ENCODE peak calls at places on chromosomes 11 and 22, in six cellular contexts. G is iris pigment epithelial cell, Q is astrocyte of the spinal cord, R is posterior cingulate gyrus, M is NAMALWA, T is T-helper 9 cell. C is an unnamed sample.

GRCh38 chr11:124657922-124658321 is 15.6 kb downstream of the SIAE start:
- DNase-seq in G (peak), M (no peak), Q (no peak), R (no peak), T (no peak), C (no peak)

GRCh38 chr11:67302571-67303131 is 679 bp upstream of the SSH3 start:
- DNase-seq in M (no peak), G (peak), Q (peak), R (peak), T (no peak), C (no peak)

GRCh38 chr11:19642185-19642591 is 70.4 kb upstream of the NAV2 start:
- DNase-seq in Q (no peak), M (no peak), G (no peak), R (no peak), T (no peak), C (no peak)

GRCh38 chr11:12186683-12187082 is 76.3 kb downstream of the MICAL2 start:
- DNase-seq in G (no peak), Q (no peak), T (no peak), R (no peak), M (no peak), C (no peak)

GRCh38 chr11:131683131-131683530 is 312.7 kb downstream of the NTM start:
- DNase-seq in Q (no peak), R (no peak), T (no peak), G (no peak), M (no peak), C (no peak)

GRCh38 chr11:105609832-105610781 is at the start of gene GRIA4:
- DNase-seq in M (no peak), R (peak), T (no peak), G (peak), Q (peak), C (peak)

GRCh38 chr11:19040051-19040450 is 20.5 kb downstream of the MRGPRX2 start:
- DNase-seq in M (no peak), T (no peak), G (no peak), R (no peak), Q (no peak), C (no peak)

GRCh38 chr22:44746836-44747519 is 5.4 kb upstream of the ARHGAP8 start:
- DNase-seq in R (no peak), T (no peak), M (no peak), Q (no peak), G (no peak), C (no peak)

GRCh38 chr11:36509694-36510566 is at the start of gene TRAF6:
- DNase-seq in M (peak), G (peak), R (peak), Q (peak), T (peak), C (peak)

GRCh38 chr11:112270551-112271180 is 10.0 kb upstream of the PLET1 start:
- DNase-seq in Q (no peak), R (no peak), G (no peak), M (no peak), T (no peak), C (no peak)

GRCh38 chr22:27224485-27225364 is 567.3 kb downstream of the MIAT start:
- DNase-seq in M (no peak), R (no peak), Q (peak), T (no peak), G (peak), C (no peak)

GRCh38 chr11:118907749-118908106 is 18.0 kb downstream of the BCL9L start:
- DNase-seq in G (no peak), R (no peak), T (no peak), M (no peak), Q (no peak), C (no peak)

GRCh38 chr11:124441519-124441918 is 4.0 kb downstream of the OR8B8 start:
- DNase-seq in T (no peak), G (no peak), M (no peak), Q (no peak), R (no peak), C (no peak)

GRCh38 chr22:20267441-20268288 is 453 bp downstream of the RTN4R start:
- DNase-seq in M (no peak), G (no peak), T (no peak), Q (no peak), R (no peak), C (no peak)

GRCh38 chr11:14578551-14578956 is 58.4 kb upstream of the PSMA1 start:
- DNase-seq in M (peak), Q (peak), G (peak), T (peak), R (no peak), C (peak)

GRCh38 chr11:104873252-104873651 is 25.0 kb downstream of the CASP12 start:
- DNase-seq in M (peak), R (peak), T (no peak), Q (no peak), G (no peak), C (no peak)